ENCODE peak calls at places on chromosome 6, in four cellular contexts. G is neural crest cell; F is CD8-positive, alpha-beta T cell; Q is stimulated activated CD8-positive, alpha-beta memory T cell treated with anti-CD3 and anti-CD28 coated beads, Interleukin-7, amount 100 ng/mL, for 1 hour. B is an unnamed sample.
A peak's percentile ranks its signal among the peaks of the same experiment; 100 is the strongest.

GRCh38 chr6:7200598-7201443 is 93.1 kb downstream of the RREB1 start:
- DNase-seq in G (no peak), Q (no peak), F (no peak), B (no peak)

GRCh38 chr6:20847904-20848303 is 313.6 kb downstream of the CDKAL1 start:
- DNase-seq in G (no peak), F (no peak), Q (no peak), B (no peak)

GRCh38 chr6:112360498-112360897 is 13.4 kb downstream of the RFPL4B start:
- DNase-seq in Q (no peak), G (no peak), F (no peak), B (no peak)

GRCh38 chr6:29981211-29981812 is 39.0 kb downstream of the HLA-A start:
- DNase-seq in Q (no peak), F (no peak), G (no peak), B (no peak)

GRCh38 chr6:132007474-132008190 is 56.5 kb upstream of the CCN2 start:
- DNase-seq in F (no peak), G (no peak), Q (no peak), B (no peak)

GRCh38 chr6:26123675-26124549 is 36.7 kb downstream of the HFE start:
- DNase-seq in Q (peak; percentile 55), F (peak; percentile 87), G (peak; percentile 65), B (peak; percentile 98)

GRCh38 chr6:146433881-146434741 is 109.5 kb upstream of the RAB32 start:
- DNase-seq in Q (no peak), F (no peak), G (no peak), B (no peak)

GRCh38 chr6:145241039-145241438 is 494.3 kb downstream of the EPM2A start:
- DNase-seq in G (no peak), F (no peak), Q (no peak), B (no peak)

GRCh38 chr6:5139828-5140771 is 55.0 kb downstream of the PPP1R3G start:
- DNase-seq in F (no peak), G (no peak), Q (no peak), B (no peak)

GRCh38 chr6:139468178-139468577 is 93.7 kb upstream of the CITED2 start:
- DNase-seq in G (no peak), F (no peak), Q (no peak), B (no peak)

GRCh38 chr6:389622-390021 is 1.9 kb upstream of the IRF4 start:
- DNase-seq in F (no peak), Q (no peak), G (no peak), B (no peak)

GRCh38 chr6:111872521-111873177 is 603 bp downstream of the FYN start:
- DNase-seq in G (peak; percentile 37), Q (peak; percentile 34), F (peak; percentile 71), B (peak; percentile 48)

GRCh38 chr6:169654590-169655391 is 47.0 kb downstream of the WDR27 start:
- DNase-seq in F (peak; percentile 77), Q (peak; percentile 41), G (peak; percentile 41), B (no peak)

GRCh38 chr6:157994126-157994795 is 12.6 kb downstream of the SYNJ2 start:
- DNase-seq in G (no peak), F (no peak), Q (no peak), B (peak; percentile 53)

GRCh38 chr6:15623282-15624116 is 39.3 kb downstream of the DTNBP1 start:
- DNase-seq in G (no peak), F (no peak), Q (no peak), B (no peak)

GRCh38 chr6:156961282-156961892 is 184.2 kb downstream of the ARID1B start:
- DNase-seq in F (no peak), G (no peak), Q (no peak), B (no peak)

GRCh38 chr6:5525209-5525608 is 263.9 kb downstream of the FARS2 start:
- DNase-seq in G (no peak), F (no peak), Q (no peak), B (no peak)

GRCh38 chr6:108732101-108732870 is 115.9 kb upstream of the ARMC2 start:
- DNase-seq in Q (no peak), F (no peak), G (no peak), B (no peak)

B was measured in K562.